ENCODE peak calls at places on chromosomes 5 and 9, in nine cellular contexts. R is tibial nerve, F is GM12864, U is heart right ventricle, X is PC-3, B is HFFc6, G is nephron progenitor cell, V is GM10248, W is cardiac fibroblast. J is an unnamed sample.

GRCh38 chr5:149246906-149247305 is 24.8 kb upstream of the AFAP1L1 start:
- DNase-seq in X (no peak), G (no peak), V (no peak), R (no peak), W (no peak), U (no peak), F (no peak), B (no peak), J (no peak)

GRCh38 chr5:159801303-159801702 is 115.0 kb upstream of the ADRA1B start:
- DNase-seq in W (no peak), B (no peak), U (no peak), R (no peak), F (no peak), V (no peak), G (no peak), X (no peak), J (no peak)

GRCh38 chr9:93098236-93098946 is 2.4 kb downstream of the CARD19 start:
- DNase-seq in W (peak), R (peak), B (peak), G (no peak), V (no peak), X (peak), U (peak), F (no peak), J (peak)

GRCh38 chr5:132073231-132074013 is at the start of gene CSF2:
- DNase-seq in R (no peak), W (peak), G (no peak), X (peak), B (peak), V (no peak), F (no peak), U (no peak), J (no peak)

GRCh38 chr5:97998946-97999345 is 774.5 kb upstream of the RGMB start:
- DNase-seq in U (no peak), W (no peak), G (no peak), V (no peak), F (no peak), X (no peak), B (no peak), R (no peak), J (no peak)

GRCh38 chr5:169289520-169289919 is 11.4 kb downstream of the SLIT3 start:
- DNase-seq in X (no peak), U (no peak), R (no peak), F (no peak), W (no peak), V (no peak), G (no peak), B (no peak), J (no peak)

GRCh38 chr9:124050955-124051354 is 39.4 kb downstream of the LHX2 start:
- DNase-seq in X (no peak), U (no peak), G (no peak), V (no peak), W (no peak), B (no peak), R (no peak), F (no peak), J (no peak)

GRCh38 chr9:4814913-4815312 is 22.2 kb downstream of the RCL1 start:
- DNase-seq in X (no peak), G (no peak), W (no peak), B (no peak), R (no peak), U (no peak), V (peak), F (peak), J (no peak)

GRCh38 chr5:8773091-8773615 is 772.7 kb downstream of the SEMA5A start:
- DNase-seq in B (no peak), U (no peak), V (no peak), W (no peak), G (no peak), X (no peak), F (no peak), R (no peak), J (no peak)

GRCh38 chr5:68953885-68954617 is 139.8 kb upstream of the SLC30A5 start:
- DNase-seq in F (no peak), U (peak), G (no peak), R (peak), V (no peak), B (no peak), X (no peak), W (peak), J (no peak)

GRCh38 chr9:85421641-85422040 is 320.1 kb downstream of the AGTPBP1 start:
- DNase-seq in U (no peak), R (no peak), B (no peak), W (no peak), X (no peak), G (no peak), F (no peak), V (no peak), J (no peak)

GRCh38 chr5:109859537-109859936 is 169.8 kb downstream of the MAN2A1 start:
- DNase-seq in R (no peak), W (peak), X (no peak), G (no peak), F (no peak), B (no peak), U (no peak), V (no peak), J (no peak)

GRCh38 chr9:118693645-118694044 is 675.6 kb downstream of the BRINP1 start:
- DNase-seq in B (no peak), V (no peak), G (no peak), U (no peak), W (no peak), R (no peak), F (no peak), X (no peak), J (no peak)

GRCh38 chr5:148790545-148791333 is 35.7 kb upstream of the ADRB2 start:
- DNase-seq in W (peak), B (no peak), R (no peak), F (no peak), G (no peak), V (no peak), X (peak), U (no peak), J (no peak)

GRCh38 chr5:129496410-129496809 is 36.3 kb downstream of the ADAMTS19 start:
- DNase-seq in V (no peak), B (no peak), R (no peak), X (no peak), G (no peak), F (no peak), W (peak), U (peak), J (peak)

GRCh38 chr9:20356392-20357206 is 265.7 kb downstream of the MLLT3 start:
- DNase-seq in F (peak), B (peak), R (peak), V (peak), W (peak), X (peak), U (peak), G (peak), J (peak)

GRCh38 chr9:4563105-4563504 is 72.8 kb downstream of the SLC1A1 start:
- DNase-seq in V (no peak), B (no peak), R (no peak), W (no peak), F (no peak), X (no peak), G (no peak), U (no peak), J (no peak)

GRCh38 chr9:114116061-114116747 is 17.1 kb upstream of the KIF12 start:
- DNase-seq in G (no peak), V (no peak), B (no peak), U (no peak), F (no peak), R (no peak), X (no peak), W (no peak), J (no peak)

GRCh38 chr5:118965913-118966312 is 22.4 kb downstream of the DTWD2 start:
- DNase-seq in G (no peak), X (no peak), B (no peak), R (no peak), F (no peak), V (no peak), W (no peak), U (no peak), J (no peak)

GRCh38 chr9:122091682-122092592 is 1.2 kb downstream of the TTLL11 start:
- DNase-seq in R (no peak), G (no peak), U (no peak), X (no peak), B (no peak), W (no peak), V (no peak), F (no peak), J (no peak)

GRCh38 chr5:23269981-23270380 is 237.4 kb upstream of the PRDM9 start:
- DNase-seq in B (no peak), X (peak), F (no peak), V (no peak), R (no peak), U (no peak), G (no peak), W (no peak), J (no peak)

GRCh38 chr9:87781331-87781730 is 55.4 kb downstream of the CTSL start:
- DNase-seq in X (no peak), B (no peak), V (no peak), F (no peak), R (no peak), W (no peak), G (no peak), U (no peak), J (no peak)

GRCh38 chr5:36240779-36241635 is 718 bp downstream of the NADK2 start:
- DNase-seq in X (peak), G (peak), B (peak), W (peak), R (peak), F (no peak), U (peak), V (peak), J (peak)

GRCh38 chr9:12698986-12699385 is 5.8 kb downstream of the TYRP1 start:
- DNase-seq in G (no peak), B (no peak), F (no peak), R (no peak), W (no peak), V (no peak), U (no peak), X (no peak), J (no peak)
- TF ChIP-seq CTCF in G (no peak), B (no peak), F (no peak), R (no peak), W (peak), V (no peak), U (peak), X (peak), J (no peak)

DNA sequence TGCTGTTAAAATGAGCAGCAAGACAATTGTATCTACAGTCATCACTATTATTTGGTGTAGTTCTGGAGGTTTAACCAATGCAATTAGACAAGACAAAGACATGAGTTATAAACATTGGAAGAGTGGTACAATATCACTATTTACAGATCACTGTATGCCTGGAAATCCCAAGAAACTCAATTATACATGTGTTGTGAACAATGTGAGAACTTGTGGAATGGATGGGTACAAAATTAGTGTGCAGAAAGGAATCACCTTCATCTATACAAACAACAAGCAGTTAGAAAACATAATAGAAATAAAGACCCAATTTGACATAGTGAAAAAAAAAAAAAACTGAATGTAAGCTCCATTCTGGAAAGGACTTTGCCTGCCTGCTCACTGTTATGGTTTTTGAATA is 12.4 kb upstream of the CCDC112 start:
- DNase-seq in W (no peak), U (no peak), F (no peak), X (no peak), V (no peak), R (no peak), G (no peak), B (no peak), J (no peak)
- TF ChIP-seq CTCF in W (no peak), U (no peak), F (no peak), X (no peak), V (no peak), R (no peak), G (no peak), B (no peak), J (no peak)

DNA sequence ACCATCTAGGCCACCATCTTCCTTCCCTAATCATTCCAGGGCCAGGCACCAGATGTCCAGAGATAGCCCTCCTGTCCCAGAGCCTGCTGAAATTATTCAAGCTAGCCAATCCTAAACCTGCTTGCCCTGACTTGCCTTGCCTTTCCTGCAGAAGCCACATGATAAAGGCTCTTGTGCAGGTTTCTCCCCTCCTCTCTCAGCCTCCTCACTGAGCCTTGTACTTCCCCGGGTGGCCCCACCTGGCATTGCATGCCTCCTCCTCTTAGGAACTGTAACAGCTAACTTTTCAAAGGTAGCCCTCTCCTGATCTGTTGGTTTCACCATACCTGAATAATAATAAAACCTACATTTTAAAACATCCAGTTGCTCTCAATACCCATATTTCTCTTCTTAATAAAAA is 42.6 kb downstream of the DIRAS2 start:
- DNase-seq in U (no peak), R (no peak), V (no peak), F (no peak), G (no peak), X (no peak), W (no peak), B (no peak), J (no peak)
- TF ChIP-seq CTCF in U (no peak), R (no peak), V (no peak), F (no peak), G (no peak), X (no peak), W (no peak), B (no peak), J (no peak)

GRCh38 chr5:158013939-158014338 is 155.0 kb upstream of the CLINT1 start:
- DNase-seq in G (peak), B (no peak), U (peak), V (peak), X (peak), F (no peak), W (peak), R (no peak), J (peak)

GRCh38 chr5:158017433-158017832 is 158.5 kb upstream of the CLINT1 start:
- DNase-seq in U (no peak), R (no peak), W (no peak), V (no peak), X (no peak), F (no peak), B (no peak), G (no peak), J (no peak)

GRCh38 chr5:158013303-158013702 is 154.4 kb upstream of the CLINT1 start:
- DNase-seq in G (no peak), R (no peak), V (no peak), W (no peak), B (no peak), F (no peak), U (no peak), X (no peak), J (no peak)

GRCh38 chr5:158011420-158011819 is 152.5 kb upstream of the CLINT1 start:
- DNase-seq in G (no peak), W (no peak), B (no peak), U (no peak), F (no peak), V (no peak), R (no peak), X (no peak), J (no peak)

DNA sequence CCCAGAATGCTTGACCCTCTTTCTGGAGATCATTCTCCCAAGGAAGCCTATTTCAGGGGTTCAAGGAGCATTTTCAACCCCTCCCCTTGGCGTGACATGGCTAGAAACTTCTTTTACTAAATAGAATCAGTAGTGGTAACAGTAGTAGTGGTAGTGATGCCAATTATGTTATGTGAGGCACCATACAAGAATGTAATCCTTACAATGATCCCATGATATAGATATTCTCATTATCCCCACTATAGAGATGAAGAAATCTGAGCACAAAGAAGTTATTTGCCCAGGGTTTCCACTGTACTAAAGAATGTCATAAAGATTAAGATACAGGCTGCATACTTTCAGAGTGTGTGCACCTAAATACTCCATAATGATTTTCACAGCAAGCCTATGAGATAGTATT is 155.4 kb upstream of the CLINT1 start:
- DNase-seq in R (no peak), G (no peak), F (no peak), U (no peak), W (no peak), X (peak), B (no peak), V (no peak), J (no peak)
- TF ChIP-seq CTCF in R (no peak), G (no peak), F (no peak), U (no peak), W (no peak), X (no peak), B (no peak), V (no peak), J (no peak)

GRCh38 chr5:153816870-153817269 is 221.8 kb downstream of the FAM114A2 start:
- DNase-seq in W (no peak), B (peak), G (no peak), X (no peak), F (no peak), R (no peak), V (no peak), U (no peak), J (no peak)
- TF ChIP-seq CTCF in W (no peak), B (peak), G (no peak), X (no peak), F (no peak), R (no peak), V (no peak), U (no peak), J (no peak)

J was measured in glutamatergic neuron.